ENCODE peak calls at places on chromosomes 11 and 22, in four cellular contexts. N, M, T and V are unnamed samples.

GRCh38 chr22:27372969-27373670 is 428.4 kb downstream of the MN1 start:
- DNase-seq in N (no peak), T (no peak), M (peak), V (no peak)

GRCh38 chr22:36736701-36737320 is 33.3 kb upstream of the CACNG2 start:
- DNase-seq in N (peak), T (no peak), M (no peak), V (no peak)

GRCh38 chr11:134453441-134453840 is 41.4 kb upstream of the B3GAT1 start:
- DNase-seq in N (no peak), T (no peak), M (no peak), V (no peak)

GRCh38 chr11:433111-433510 is 8.7 kb downstream of the ANO9 start:
- DNase-seq in N (no peak), M (no peak), T (no peak), V (no peak)

GRCh38 chr22:38786631-38787030 is 7.3 kb downstream of the DNAL4 start:
- DNase-seq in N (no peak), T (no peak), M (no peak), V (no peak)

GRCh38 chr11:2090172-2091111 is 48.7 kb downstream of the IGF2 start:
- DNase-seq in T (no peak), M (no peak), N (peak), V (no peak)

GRCh38 chr11:42034821-42035220 is 575.4 kb upstream of the LRRC4C start:
- DNase-seq in M (no peak), T (no peak), N (no peak), V (no peak)

GRCh38 chr11:126863294-126863997 is 137.1 kb downstream of the KIRREL3 start:
- DNase-seq in M (no peak), N (no peak), T (no peak), V (no peak)

GRCh38 chr22:21652010-21652546 is 10.0 kb downstream of the SDF2L1 start:
- DNase-seq in N (peak), M (peak), T (peak), V (peak)

GRCh38 chr22:36325163-36326031 is 62.4 kb downstream of the MYH9 start:
- DNase-seq in N (no peak), T (no peak), M (no peak), V (no peak)